ENCODE peak calls at places on chromosomes 7 and 10, in eight cellular contexts. One of them, this sample, is unnamed.

GRCh38 chr7:23385120-23385519 is 85.2 kb downstream of the IGF2BP3 start:
- DNase-seq in activated CD8-positive, alpha-beta T cell treated with anti-CD3 and anti-CD28 coated beads for 36 hours: no peak
- DNase-seq in AG04450: no peak
- DNase-seq in MM.1S: no peak
- DNase-seq in GM13976: no peak
- DNase-seq in HFFc6: no peak
- DNase-seq in astrocyte of the spinal cord: no peak
- DNase-seq in neural crest cell: no peak
- DNase-seq in this sample: no peak

GRCh38 chr10:129678186-129678585 is 211.1 kb downstream of the MGMT start:
- DNase-seq in activated CD8-positive, alpha-beta T cell treated with anti-CD3 and anti-CD28 coated beads for 36 hours: no peak
- DNase-seq in AG04450: no peak
- DNase-seq in MM.1S: no peak
- DNase-seq in GM13976: no peak
- DNase-seq in HFFc6: no peak
- DNase-seq in astrocyte of the spinal cord: no peak
- DNase-seq in neural crest cell: no peak
- DNase-seq in this sample: no peak

GRCh38 chr10:100579691-100580090 is 43.9 kb downstream of the HIF1AN start:
- DNase-seq in activated CD8-positive, alpha-beta T cell treated with anti-CD3 and anti-CD28 coated beads for 36 hours: no peak
- DNase-seq in AG04450: no peak
- DNase-seq in MM.1S: no peak
- DNase-seq in GM13976: no peak
- DNase-seq in HFFc6: no peak
- DNase-seq in astrocyte of the spinal cord: no peak
- DNase-seq in neural crest cell: no peak
- DNase-seq in this sample: no peak

GRCh38 chr7:135913404-135913803 is 63.8 kb downstream of the MTPN start:
- DNase-seq in activated CD8-positive, alpha-beta T cell treated with anti-CD3 and anti-CD28 coated beads for 36 hours: no peak
- DNase-seq in AG04450: no peak
- DNase-seq in MM.1S: no peak
- DNase-seq in GM13976: no peak
- DNase-seq in HFFc6: no peak
- DNase-seq in astrocyte of the spinal cord: no peak
- DNase-seq in neural crest cell: no peak
- DNase-seq in this sample: no peak

GRCh38 chr10:29257784-29258135 is 31.1 kb upstream of the LYZL1 start:
- DNase-seq in activated CD8-positive, alpha-beta T cell treated with anti-CD3 and anti-CD28 coated beads for 36 hours: no peak
- DNase-seq in AG04450: no peak
- DNase-seq in MM.1S: no peak
- DNase-seq in GM13976: no peak
- DNase-seq in HFFc6: no peak
- DNase-seq in astrocyte of the spinal cord: no peak
- DNase-seq in neural crest cell: no peak
- DNase-seq in this sample: no peak

GRCh38 chr10:70477661-70478162 is 855 bp upstream of the PALD1 start:
- DNase-seq in activated CD8-positive, alpha-beta T cell treated with anti-CD3 and anti-CD28 coated beads for 36 hours: peak
- DNase-seq in AG04450: no peak
- DNase-seq in MM.1S: peak
- DNase-seq in GM13976: no peak
- DNase-seq in HFFc6: no peak
- DNase-seq in astrocyte of the spinal cord: no peak
- DNase-seq in neural crest cell: no peak
- DNase-seq in this sample: peak

GRCh38 chr7:143511593-143512047 is 33.9 kb downstream of the TAS2R41 start:
- DNase-seq in activated CD8-positive, alpha-beta T cell treated with anti-CD3 and anti-CD28 coated beads for 36 hours: no peak
- DNase-seq in AG04450: no peak
- DNase-seq in MM.1S: no peak
- DNase-seq in GM13976: no peak
- DNase-seq in HFFc6: no peak
- DNase-seq in astrocyte of the spinal cord: no peak
- DNase-seq in neural crest cell: no peak
- DNase-seq in this sample: no peak

GRCh38 chr10:57102234-57102633 is 741.2 kb upstream of the ZWINT start:
- DNase-seq in activated CD8-positive, alpha-beta T cell treated with anti-CD3 and anti-CD28 coated beads for 36 hours: no peak
- DNase-seq in AG04450: no peak
- DNase-seq in MM.1S: no peak
- DNase-seq in GM13976: no peak
- DNase-seq in HFFc6: no peak
- DNase-seq in astrocyte of the spinal cord: no peak
- DNase-seq in neural crest cell: no peak
- DNase-seq in this sample: no peak

GRCh38 chr7:64614812-64615211 is 51.1 kb upstream of the ZNF107 start:
- DNase-seq in activated CD8-positive, alpha-beta T cell treated with anti-CD3 and anti-CD28 coated beads for 36 hours: no peak
- DNase-seq in AG04450: no peak
- DNase-seq in MM.1S: no peak
- DNase-seq in GM13976: no peak
- DNase-seq in HFFc6: no peak
- DNase-seq in astrocyte of the spinal cord: no peak
- DNase-seq in neural crest cell: no peak
- DNase-seq in this sample: no peak

GRCh38 chr10:59387951-59388431 is 25.6 kb upstream of the FAM13C start:
- DNase-seq in activated CD8-positive, alpha-beta T cell treated with anti-CD3 and anti-CD28 coated beads for 36 hours: no peak
- DNase-seq in AG04450: peak
- DNase-seq in MM.1S: no peak
- DNase-seq in GM13976: no peak
- DNase-seq in HFFc6: peak
- DNase-seq in astrocyte of the spinal cord: peak
- DNase-seq in neural crest cell: no peak
- DNase-seq in this sample: no peak

GRCh38 chr10:81876253-81876731 is 1.3 kb downstream of the NRG3 start:
- DNase-seq in activated CD8-positive, alpha-beta T cell treated with anti-CD3 and anti-CD28 coated beads for 36 hours: no peak
- DNase-seq in AG04450: no peak
- DNase-seq in MM.1S: peak
- DNase-seq in GM13976: peak
- DNase-seq in HFFc6: no peak
- DNase-seq in astrocyte of the spinal cord: no peak
- DNase-seq in neural crest cell: peak
- DNase-seq in this sample: no peak

GRCh38 chr10:71333154-71333887 is 14.3 kb downstream of the SLC29A3 start:
- DNase-seq in activated CD8-positive, alpha-beta T cell treated with anti-CD3 and anti-CD28 coated beads for 36 hours: no peak
- DNase-seq in AG04450: no peak
- DNase-seq in MM.1S: no peak
- DNase-seq in GM13976: no peak
- DNase-seq in HFFc6: no peak
- DNase-seq in astrocyte of the spinal cord: no peak
- DNase-seq in neural crest cell: no peak
- DNase-seq in this sample: no peak

GRCh38 chr10:79142064-79142491 is 73.3 kb downstream of the ZMIZ1 start:
- DNase-seq in activated CD8-positive, alpha-beta T cell treated with anti-CD3 and anti-CD28 coated beads for 36 hours: no peak
- DNase-seq in AG04450: no peak
- DNase-seq in MM.1S: no peak
- DNase-seq in GM13976: no peak
- DNase-seq in HFFc6: peak
- DNase-seq in astrocyte of the spinal cord: peak
- DNase-seq in neural crest cell: no peak
- DNase-seq in this sample: no peak

GRCh38 chr10:98314577-98315284 is 46.7 kb upstream of the LOXL4 start:
- DNase-seq in activated CD8-positive, alpha-beta T cell treated with anti-CD3 and anti-CD28 coated beads for 36 hours: no peak
- DNase-seq in AG04450: no peak
- DNase-seq in MM.1S: no peak
- DNase-seq in GM13976: no peak
- DNase-seq in HFFc6: peak
- DNase-seq in astrocyte of the spinal cord: no peak
- DNase-seq in neural crest cell: no peak
- DNase-seq in this sample: no peak

GRCh38 chr7:95144256-95144655 is 180.1 kb downstream of the PON1 start:
- DNase-seq in activated CD8-positive, alpha-beta T cell treated with anti-CD3 and anti-CD28 coated beads for 36 hours: no peak
- DNase-seq in AG04450: no peak
- DNase-seq in MM.1S: no peak
- DNase-seq in GM13976: no peak
- DNase-seq in HFFc6: no peak
- DNase-seq in astrocyte of the spinal cord: no peak
- DNase-seq in neural crest cell: no peak
- DNase-seq in this sample: no peak

GRCh38 chr7:121901026-121901425 is 28.1 kb downstream of the PTPRZ1 start:
- DNase-seq in activated CD8-positive, alpha-beta T cell treated with anti-CD3 and anti-CD28 coated beads for 36 hours: no peak
- DNase-seq in AG04450: no peak
- DNase-seq in MM.1S: peak
- DNase-seq in GM13976: peak
- DNase-seq in HFFc6: no peak
- DNase-seq in astrocyte of the spinal cord: no peak
- DNase-seq in neural crest cell: no peak
- DNase-seq in this sample: peak

GRCh38 chr10:904403-904802 is 27.1 kb downstream of the LARP4B start:
- DNase-seq in activated CD8-positive, alpha-beta T cell treated with anti-CD3 and anti-CD28 coated beads for 36 hours: no peak
- DNase-seq in AG04450: no peak
- DNase-seq in MM.1S: no peak
- DNase-seq in GM13976: no peak
- DNase-seq in HFFc6: no peak
- DNase-seq in astrocyte of the spinal cord: no peak
- DNase-seq in neural crest cell: no peak
- DNase-seq in this sample: no peak

GRCh38 chr7:74579800-74580685 is 77.5 kb upstream of the GTF2I start:
- DNase-seq in activated CD8-positive, alpha-beta T cell treated with anti-CD3 and anti-CD28 coated beads for 36 hours: no peak
- DNase-seq in AG04450: no peak
- DNase-seq in MM.1S: no peak
- DNase-seq in GM13976: no peak
- DNase-seq in HFFc6: peak
- DNase-seq in astrocyte of the spinal cord: no peak
- DNase-seq in neural crest cell: no peak
- DNase-seq in this sample: no peak

GRCh38 chr7:12162420-12163113 is 48.5 kb upstream of the TMEM106B start:
- DNase-seq in activated CD8-positive, alpha-beta T cell treated with anti-CD3 and anti-CD28 coated beads for 36 hours: no peak
- DNase-seq in AG04450: peak
- DNase-seq in MM.1S: no peak
- DNase-seq in GM13976: no peak
- DNase-seq in HFFc6: no peak
- DNase-seq in astrocyte of the spinal cord: peak
- DNase-seq in neural crest cell: no peak
- DNase-seq in this sample: no peak

DNA sequence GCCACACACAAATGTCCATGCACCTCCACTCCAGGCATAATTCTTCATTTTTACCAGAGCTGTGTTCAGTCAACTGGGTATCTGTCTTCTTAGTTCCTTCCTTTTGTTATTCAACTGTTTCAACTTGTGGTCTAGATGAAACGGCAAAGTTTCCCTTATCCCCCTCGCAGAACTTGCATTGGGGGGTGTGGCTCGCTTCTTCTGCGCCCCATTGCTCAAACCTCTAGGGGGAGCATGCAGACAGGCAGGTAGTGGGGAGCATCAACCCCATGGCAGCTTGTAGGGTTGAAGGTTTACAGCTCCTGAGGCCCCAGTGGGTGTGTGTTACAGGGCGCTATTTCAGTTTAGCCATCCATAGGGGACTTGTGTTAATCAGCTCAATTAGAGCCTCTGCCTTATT is 38.3 kb upstream of the COBL start:
- DNase-seq in activated CD8-positive, alpha-beta T cell treated with anti-CD3 and anti-CD28 coated beads for 36 hours: peak
- DNase-seq in AG04450: no peak
- DNase-seq in MM.1S: no peak
- DNase-seq in GM13976: no peak
- DNase-seq in HFFc6: no peak
- DNase-seq in astrocyte of the spinal cord: no peak
- DNase-seq in neural crest cell: no peak
- DNase-seq in this sample: no peak
- TF ChIP-seq CTCF in activated CD8-positive, alpha-beta T cell treated with anti-CD3 and anti-CD28 coated beads for 36 hours: no peak
- TF ChIP-seq CTCF in AG04450: no peak
- TF ChIP-seq CTCF in MM.1S: no peak
- TF ChIP-seq CTCF in GM13976: no peak
- TF ChIP-seq CTCF in HFFc6: no peak
- TF ChIP-seq CTCF in astrocyte of the spinal cord: no peak
- TF ChIP-seq CTCF in neural crest cell: no peak
- TF ChIP-seq CTCF in this sample: peak

GRCh38 chr7:21767300-21767900 is 178.3 kb downstream of the CDCA7L start:
- DNase-seq in activated CD8-positive, alpha-beta T cell treated with anti-CD3 and anti-CD28 coated beads for 36 hours: peak
- DNase-seq in AG04450: no peak
- DNase-seq in MM.1S: peak
- DNase-seq in GM13976: peak
- DNase-seq in HFFc6: peak
- DNase-seq in astrocyte of the spinal cord: peak
- DNase-seq in neural crest cell: peak
- DNase-seq in this sample: peak

GRCh38 chr7:21773326-21773725 is 172.4 kb downstream of the CDCA7L start:
- DNase-seq in activated CD8-positive, alpha-beta T cell treated with anti-CD3 and anti-CD28 coated beads for 36 hours: no peak
- DNase-seq in AG04450: no peak
- DNase-seq in MM.1S: no peak
- DNase-seq in GM13976: no peak
- DNase-seq in HFFc6: no peak
- DNase-seq in astrocyte of the spinal cord: no peak
- DNase-seq in neural crest cell: no peak
- DNase-seq in this sample: no peak

GRCh38 chr7:21768279-21768678 is 177.4 kb downstream of the CDCA7L start:
- DNase-seq in activated CD8-positive, alpha-beta T cell treated with anti-CD3 and anti-CD28 coated beads for 36 hours: no peak
- DNase-seq in AG04450: no peak
- DNase-seq in MM.1S: no peak
- DNase-seq in GM13976: no peak
- DNase-seq in HFFc6: no peak
- DNase-seq in astrocyte of the spinal cord: no peak
- DNase-seq in neural crest cell: no peak
- DNase-seq in this sample: no peak

GRCh38 chr7:21771261-21771660 is 174.4 kb downstream of the CDCA7L start:
- DNase-seq in activated CD8-positive, alpha-beta T cell treated with anti-CD3 and anti-CD28 coated beads for 36 hours: no peak
- DNase-seq in AG04450: no peak
- DNase-seq in MM.1S: no peak
- DNase-seq in GM13976: no peak
- DNase-seq in HFFc6: no peak
- DNase-seq in astrocyte of the spinal cord: no peak
- DNase-seq in neural crest cell: no peak
- DNase-seq in this sample: no peak

GRCh38 chr7:21771906-21772610 is 173.6 kb downstream of the CDCA7L start:
- DNase-seq in activated CD8-positive, alpha-beta T cell treated with anti-CD3 and anti-CD28 coated beads for 36 hours: no peak
- DNase-seq in AG04450: no peak
- DNase-seq in MM.1S: peak
- DNase-seq in GM13976: no peak
- DNase-seq in HFFc6: no peak
- DNase-seq in astrocyte of the spinal cord: no peak
- DNase-seq in neural crest cell: peak
- DNase-seq in this sample: no peak
- TF ChIP-seq CTCF in activated CD8-positive, alpha-beta T cell treated with anti-CD3 and anti-CD28 coated beads for 36 hours: no peak
- TF ChIP-seq CTCF in AG04450: no peak
- TF ChIP-seq CTCF in MM.1S: no peak
- TF ChIP-seq CTCF in GM13976: no peak
- TF ChIP-seq CTCF in HFFc6: no peak
- TF ChIP-seq CTCF in astrocyte of the spinal cord: no peak
- TF ChIP-seq CTCF in neural crest cell: no peak
- TF ChIP-seq CTCF in this sample: no peak

GRCh38 chr7:133678137-133678814 is 425.4 kb downstream of the EXOC4 start:
- DNase-seq in activated CD8-positive, alpha-beta T cell treated with anti-CD3 and anti-CD28 coated beads for 36 hours: no peak
- DNase-seq in AG04450: no peak
- DNase-seq in MM.1S: no peak
- DNase-seq in GM13976: no peak
- DNase-seq in HFFc6: no peak
- DNase-seq in astrocyte of the spinal cord: no peak
- DNase-seq in neural crest cell: no peak
- DNase-seq in this sample: no peak
- TF ChIP-seq CTCF in activated CD8-positive, alpha-beta T cell treated with anti-CD3 and anti-CD28 coated beads for 36 hours: no peak
- TF ChIP-seq CTCF in AG04450: no peak
- TF ChIP-seq CTCF in MM.1S: no peak
- TF ChIP-seq CTCF in GM13976: no peak
- TF ChIP-seq CTCF in HFFc6: no peak
- TF ChIP-seq CTCF in astrocyte of the spinal cord: no peak
- TF ChIP-seq CTCF in neural crest cell: no peak
- TF ChIP-seq CTCF in this sample: no peak

DNA sequence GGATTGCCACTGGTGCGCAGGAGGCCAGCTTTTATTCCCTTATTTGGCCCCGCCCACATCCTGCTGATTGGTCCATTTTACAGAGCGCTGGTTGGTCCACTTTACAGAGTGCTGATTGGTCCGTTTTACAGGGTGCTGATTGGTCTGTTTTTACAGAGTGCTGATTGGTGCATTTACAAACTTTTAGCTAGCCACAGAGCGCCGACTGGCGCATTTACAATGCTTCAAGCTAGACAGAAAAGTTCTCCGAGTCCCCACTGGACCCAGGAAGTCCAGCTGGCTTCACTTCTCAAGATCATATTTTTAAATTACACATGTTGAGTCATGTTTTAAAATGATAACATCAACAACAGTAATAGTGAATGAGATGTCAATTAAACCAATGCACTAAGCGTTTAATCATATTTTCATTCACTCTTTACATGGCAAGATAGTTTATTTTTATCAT is 128.3 kb downstream of the CUBN start:
- DNase-seq in activated CD8-positive, alpha-beta T cell treated with anti-CD3 and anti-CD28 coated beads for 36 hours: no peak
- DNase-seq in AG04450: no peak
- DNase-seq in MM.1S: no peak
- DNase-seq in GM13976: no peak
- DNase-seq in HFFc6: peak
- DNase-seq in astrocyte of the spinal cord: peak
- DNase-seq in neural crest cell: no peak
- DNase-seq in this sample: no peak
- TF ChIP-seq CTCF in activated CD8-positive, alpha-beta T cell treated with anti-CD3 and anti-CD28 coated beads for 36 hours: no peak
- TF ChIP-seq CTCF in AG04450: no peak
- TF ChIP-seq CTCF in MM.1S: no peak
- TF ChIP-seq CTCF in GM13976: no peak
- TF ChIP-seq CTCF in HFFc6: no peak
- TF ChIP-seq CTCF in astrocyte of the spinal cord: no peak
- TF ChIP-seq CTCF in neural crest cell: no peak
- TF ChIP-seq CTCF in this sample: no peak